ENCODE peak calls at places on chromosomes 3 and 15, in ten cellular contexts. D is left lung, M is bronchial epithelial cell, Q is left ventricle myocardium inferior, N is mesothelial cell of epicardium, I is GM12864, J is CD14-positive monocyte, E is lung, P is A549, L is progenitor cell of endocrine pancreas. O is an unnamed sample.

GRCh38 chr15:28885630-28886430 is at the start of gene APBA2:
- DNase-seq in I (no peak), Q (no peak), P (peak), N (no peak), L (peak), E (no peak), J (no peak), M (no peak), D (no peak), O (no peak)

GRCh38 chr3:137845666-137846065 is 81.6 kb downstream of the SOX14 start:
- DNase-seq in J (no peak), Q (no peak), L (no peak), M (no peak), I (no peak), P (no peak), N (no peak), D (no peak), E (no peak), O (no peak)

GRCh38 chr15:98914626-98915025 is 93.0 kb downstream of the PGPEP1L start:
- DNase-seq in I (no peak), N (no peak), Q (no peak), J (no peak), L (no peak), M (peak), E (no peak), D (no peak), P (no peak), O (no peak)

GRCh38 chr15:48717458-48717857 is 71.9 kb upstream of the FBN1 start:
- DNase-seq in L (no peak), D (no peak), P (no peak), I (no peak), N (no peak), J (no peak), M (peak), E (no peak), Q (no peak), O (no peak)

GRCh38 chr15:98650871-98651481 is 2.6 kb downstream of the IGF1R start:
- DNase-seq in Q (no peak), D (no peak), I (no peak), L (no peak), J (no peak), N (no peak), E (peak), M (no peak), P (no peak), O (no peak)

GRCh38 chr3:129602730-129603560 is 3.5 kb downstream of the PLXND1 start:
- DNase-seq in D (peak), P (peak), Q (peak), M (no peak), I (no peak), L (no peak), E (peak), N (no peak), J (no peak), O (no peak)

GRCh38 chr15:23565395-23566069 is at the start of gene MKRN3:
- DNase-seq in P (peak), E (no peak), M (no peak), N (no peak), D (no peak), J (no peak), L (no peak), Q (no peak), I (no peak), O (no peak)

GRCh38 chr3:85710490-85710889 is 751.7 kb downstream of the CADM2 start:
- DNase-seq in I (no peak), M (peak), E (no peak), J (no peak), D (no peak), N (no peak), Q (no peak), L (no peak), P (no peak), O (no peak)

GRCh38 chr3:32934150-32934742 is 17.2 kb upstream of the CCR4 start:
- DNase-seq in J (no peak), I (no peak), E (no peak), Q (no peak), P (no peak), M (peak), N (no peak), D (no peak), L (no peak), O (no peak)

GRCh38 chr15:73150831-73151230 is 98.6 kb downstream of the NEO1 start:
- DNase-seq in I (no peak), M (peak), D (no peak), J (no peak), L (no peak), Q (no peak), E (no peak), P (no peak), N (no peak), O (no peak)

GRCh38 chr3:33929813-33930212 is 131.4 kb downstream of the PDCD6IP start:
- DNase-seq in N (no peak), E (no peak), D (no peak), Q (no peak), I (no peak), L (no peak), M (no peak), P (no peak), J (no peak), O (no peak)

GRCh38 chr3:75180945-75181298 is 483.2 kb upstream of the FRG2C start:
- DNase-seq in J (no peak), D (no peak), N (no peak), Q (no peak), I (no peak), E (no peak), P (no peak), M (no peak), L (no peak), O (no peak)

GRCh38 chr3:31709005-31709404 is 176.3 kb downstream of the STT3B start:
- DNase-seq in D (no peak), M (no peak), Q (no peak), N (no peak), P (no peak), J (no peak), L (no peak), I (no peak), E (no peak), O (no peak)

GRCh38 chr3:13266005-13266404 is 154.1 kb downstream of the NUP210 start:
- DNase-seq in I (no peak), Q (no peak), N (no peak), E (no peak), D (no peak), L (no peak), J (no peak), P (no peak), M (no peak), O (no peak)

GRCh38 chr15:38652998-38653397 is 88.4 kb upstream of the RASGRP1 start:
- DNase-seq in I (no peak), N (no peak), E (no peak), P (no peak), Q (no peak), D (no peak), L (no peak), M (no peak), J (no peak), O (no peak)

GRCh38 chr3:5195605-5196004 is 8.1 kb downstream of the EDEM1 start:
- DNase-seq in D (peak), M (peak), E (peak), N (no peak), P (no peak), Q (no peak), J (peak), I (no peak), L (no peak), O (no peak)

GRCh38 chr3:100400424-100400781 is 486 bp downstream of the TOMM70 start:
- DNase-seq in D (peak), Q (no peak), M (peak), E (peak), N (no peak), I (peak), J (peak), L (peak), P (no peak), O (no peak)

GRCh38 chr3:129195731-129196256 is 12.1 kb upstream of the CNBP start:
- DNase-seq in E (peak), P (no peak), Q (peak), L (no peak), D (peak), M (peak), N (no peak), I (no peak), J (peak), O (no peak)

GRCh38 chr3:47491186-47491585 is 15.4 kb upstream of the SCAP start:
- DNase-seq in L (no peak), N (no peak), I (no peak), E (no peak), Q (no peak), D (no peak), M (no peak), P (no peak), J (no peak), O (no peak)

GRCh38 chr15:43280996-43281395 is 14.3 kb upstream of the TGM5 start:
- DNase-seq in I (no peak), M (no peak), N (no peak), Q (no peak), P (no peak), E (no peak), D (no peak), J (no peak), L (no peak), O (no peak)

GRCh38 chr15:37773111-37773860 is 161.2 kb upstream of the TMCO5A start:
- DNase-seq in N (no peak), Q (no peak), P (no peak), I (no peak), M (no peak), J (no peak), D (no peak), E (no peak), L (no peak), O (no peak)

GRCh38 chr3:53822331-53822741 is 23.9 kb downstream of the CHDH start:
- DNase-seq in D (no peak), Q (no peak), M (no peak), L (no peak), J (no peak), N (no peak), I (no peak), P (no peak), E (no peak), O (no peak)

GRCh38 chr3:196202516-196202970 is 8.7 kb downstream of the ZDHHC19 start:
- DNase-seq in L (no peak), M (no peak), J (peak), D (peak), Q (peak), E (peak), I (peak), P (no peak), N (no peak), O (no peak)

GRCh38 chr15:60255390-60255789 is 142.4 kb downstream of the ANXA2 start:
- DNase-seq in J (peak), E (no peak), P (no peak), I (peak), D (no peak), Q (no peak), M (peak), L (no peak), N (no peak), O (no peak)

GRCh38 chr3:155753038-155753647 is 8.3 kb upstream of the PLCH1 start:
- DNase-seq in L (no peak), J (no peak), E (no peak), D (no peak), Q (no peak), I (no peak), N (no peak), P (no peak), M (peak), O (no peak)

GRCh38 chr15:75815811-75816719 is 27.2 kb upstream of the UBE2Q2 start:
- DNase-seq in E (no peak), P (no peak), M (peak), I (no peak), J (no peak), L (no peak), N (no peak), D (no peak), Q (no peak), O (no peak)

GRCh38 chr3:100033184-100033583 is 81.1 kb downstream of the FILIP1L start:
- DNase-seq in Q (no peak), I (no peak), M (peak), E (no peak), N (no peak), P (no peak), J (no peak), D (peak), L (no peak), O (no peak)

GRCh38 chr3:47441796-47442551 is 33.8 kb downstream of the SCAP start:
- DNase-seq in E (no peak), P (no peak), I (no peak), L (no peak), D (no peak), Q (no peak), N (no peak), M (no peak), J (no peak), O (no peak)

GRCh38 chr3:64650710-64651109 is 37.1 kb downstream of the ADAMTS9 start:
- DNase-seq in M (peak), N (no peak), I (no peak), L (no peak), E (no peak), J (no peak), D (no peak), Q (no peak), P (no peak), O (no peak)

GRCh38 chr3:46019707-46020106 is 7.6 kb downstream of the XCR1 start:
- DNase-seq in L (no peak), N (no peak), J (no peak), E (no peak), D (no peak), Q (no peak), P (no peak), I (no peak), M (peak), O (no peak)

GRCh38 chr3:12303532-12303931 is 14.7 kb downstream of the PPARG start:
- DNase-seq in N (no peak), I (no peak), Q (no peak), J (peak), D (no peak), M (peak), P (peak), L (no peak), E (no peak), O (no peak)

GRCh38 chr3:24678021-24678420 is 183.4 kb upstream of the THRB start:
- DNase-seq in N (no peak), M (no peak), E (no peak), I (no peak), D (no peak), Q (no peak), J (no peak), L (no peak), P (no peak), O (no peak)

GRCh38 chr3:184620101-184620798 is 58.7 kb downstream of the EPHB3 start:
- DNase-seq in I (no peak), P (no peak), M (peak), D (no peak), N (no peak), E (no peak), J (peak), L (no peak), Q (no peak), O (no peak)

GRCh38 chr3:50610181-50610971 is 1.2 kb downstream of the CISH start:
- DNase-seq in E (no peak), D (peak), N (peak), M (no peak), Q (peak), I (no peak), J (no peak), L (no peak), P (no peak), O (peak)

GRCh38 chr3:142999881-143000280 is 1.5 kb upstream of the U2SURP start:
- DNase-seq in L (no peak), N (no peak), P (no peak), J (no peak), I (no peak), E (no peak), Q (no peak), M (no peak), D (no peak), O (no peak)

DNA sequence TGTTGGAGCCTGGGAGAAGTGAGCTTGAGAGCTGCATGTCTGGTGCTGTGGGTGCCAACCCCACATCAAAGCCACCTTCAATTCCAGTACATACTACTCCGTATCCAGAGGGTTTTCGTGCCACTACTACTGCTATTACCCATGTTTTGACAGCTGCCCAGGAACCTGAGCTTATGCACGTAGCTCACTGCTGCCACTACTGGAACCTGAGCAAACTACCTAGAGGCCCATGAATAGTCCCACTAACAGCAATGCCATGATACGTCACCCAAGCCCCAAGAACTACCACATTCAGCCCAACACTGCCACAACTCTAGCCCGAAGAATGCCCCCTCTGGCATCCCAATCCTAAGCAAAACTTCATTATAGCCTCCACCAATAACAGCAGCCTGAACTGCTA is 215.2 kb upstream of the BCHE start:
- DNase-seq in D (no peak), E (no peak), J (no peak), Q (no peak), L (no peak), P (no peak), I (no peak), N (no peak), M (no peak), O (no peak)
- TF ChIP-seq CTCF in D (no peak), E (no peak), J (no peak), Q (no peak), L (peak), P (no peak), I (no peak), N (no peak), M (no peak), O (no peak)

GRCh38 chr3:42880183-42880582 is 4.5 kb upstream of the CYP8B1 start:
- DNase-seq in J (no peak), E (no peak), M (no peak), L (no peak), I (no peak), D (no peak), N (no peak), Q (no peak), P (no peak), O (no peak)
- TF ChIP-seq CTCF in J (no peak), E (no peak), M (no peak), L (no peak), I (no peak), D (no peak), N (no peak), Q (no peak), P (no peak), O (no peak)

GRCh38 chr3:169215953-169216352 is 447.6 kb downstream of the MECOM start:
- DNase-seq in I (no peak), Q (no peak), P (no peak), M (no peak), D (no peak), E (no peak), N (no peak), J (no peak), L (no peak), O (no peak)

GRCh38 chr3:169215461-169215860 is 448.1 kb downstream of the MECOM start:
- DNase-seq in Q (no peak), L (no peak), M (no peak), P (no peak), I (no peak), E (no peak), N (no peak), D (no peak), J (no peak), O (no peak)

GRCh38 chr3:169218314-169218983 is 445.1 kb downstream of the MECOM start:
- DNase-seq in D (no peak), P (no peak), N (no peak), J (no peak), M (peak), L (no peak), I (no peak), Q (peak), E (peak), O (no peak)
- TF ChIP-seq CTCF in D (peak), P (no peak), N (peak), J (no peak), M (peak), L (peak), I (peak), Q (peak), E (peak), O (no peak)

GRCh38 chr15:91852741-91853500 is 587 bp upstream of the SLCO3A1 start:
- DNase-seq in Q (peak), P (peak), M (no peak), L (peak), D (peak), E (peak), N (no peak), J (peak), I (no peak), O (no peak)

GRCh38 chr15:91855684-91856553 is 2.4 kb downstream of the SLCO3A1 start:
- DNase-seq in M (peak), P (peak), E (peak), N (no peak), D (peak), L (peak), J (no peak), Q (no peak), I (no peak), O (no peak)

GRCh38 chr15:91855241-91855640 is 1.7 kb downstream of the SLCO3A1 start:
- DNase-seq in Q (no peak), N (no peak), D (no peak), M (no peak), P (no peak), I (no peak), L (no peak), J (no peak), E (no peak), O (no peak)

GRCh38 chr15:91853968-91854943 is 748 bp downstream of the SLCO3A1 start:
- DNase-seq in L (peak), I (no peak), N (no peak), M (peak), Q (peak), E (peak), J (peak), D (peak), P (peak), O (no peak)

GRCh38 chr15:91853501-91853967 is at the start of gene SLCO3A1:
- DNase-seq in M (no peak), I (no peak), L (peak), N (peak), J (peak), Q (peak), E (peak), D (peak), P (peak), O (no peak)
- TF ChIP-seq CTCF in M (no peak), I (no peak), L (no peak), N (no peak), J (no peak), Q (no peak), E (no peak), D (no peak), P (no peak), O (no peak)

DNA sequence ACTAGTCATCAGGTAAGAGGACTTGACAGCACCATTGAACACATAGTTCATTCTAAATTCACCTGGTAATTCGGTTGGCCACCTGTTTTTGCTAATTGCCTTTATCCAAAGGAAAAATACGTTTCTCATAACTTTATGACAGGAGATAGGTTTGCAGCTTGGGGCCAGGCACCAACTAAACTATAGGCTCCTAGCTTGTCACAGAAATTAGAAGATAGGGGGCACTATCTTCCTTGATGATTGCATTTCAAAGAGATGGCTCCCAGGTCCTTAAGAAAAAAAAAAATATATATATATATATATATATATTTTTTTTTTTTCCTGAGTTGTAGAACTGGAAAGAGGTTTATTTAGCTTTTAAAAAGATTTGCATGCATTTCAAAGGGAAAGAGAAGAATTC is 563.6 kb downstream of the NAALADL2 start:
- DNase-seq in E (no peak), L (no peak), D (no peak), I (no peak), M (peak), Q (no peak), N (no peak), P (no peak), J (no peak), O (no peak)
- TF ChIP-seq CTCF in E (no peak), L (no peak), D (no peak), I (no peak), M (no peak), Q (no peak), N (no peak), P (no peak), J (no peak), O (no peak)

GRCh38 chr15:90932660-90932991 is 277 bp upstream of the HDDC3 start:
- DNase-seq in Q (no peak), N (no peak), P (no peak), M (no peak), I (no peak), D (no peak), E (no peak), L (no peak), J (no peak), O (no peak)
- TF ChIP-seq CTCF in Q (no peak), N (no peak), P (peak), M (no peak), I (no peak), D (peak), E (no peak), L (no peak), J (peak), O (no peak)

DNA sequence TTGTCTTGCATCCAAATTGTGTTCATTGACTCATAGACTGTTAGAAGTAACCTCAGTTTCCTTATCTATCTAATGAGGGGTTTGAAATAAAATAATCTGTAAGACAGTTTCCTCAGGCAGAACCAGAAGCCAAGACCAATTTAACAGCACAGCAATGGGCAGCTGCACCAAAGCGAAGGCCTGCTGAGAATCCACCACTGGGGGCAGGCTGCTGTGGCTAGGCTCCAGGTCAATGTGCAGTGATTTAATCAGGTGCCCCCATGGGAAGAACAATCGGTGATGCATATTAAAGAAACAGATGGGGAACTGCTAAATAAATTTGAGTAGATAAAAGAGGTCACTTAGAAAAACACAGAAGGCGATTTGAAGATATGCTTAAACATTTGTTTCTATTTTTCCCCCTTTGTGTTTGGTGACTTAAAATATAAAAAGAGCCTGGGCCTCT is 28.0 kb upstream of the TMOD3 start:
- DNase-seq in E (no peak), P (peak), M (no peak), I (no peak), L (no peak), D (no peak), N (no peak), Q (peak), J (no peak), O (no peak)
- TF ChIP-seq CTCF in E (peak), P (peak), M (peak), I (peak), L (peak), D (peak), N (no peak), Q (peak), J (no peak), O (no peak)

GRCh38 chr3:10205461-10206165 is 40.9 kb downstream of the IRAK2 start:
- DNase-seq in E (no peak), I (no peak), M (peak), Q (no peak), L (no peak), D (no peak), N (no peak), J (peak), P (peak), O (no peak)
- TF ChIP-seq CTCF in E (no peak), I (no peak), M (no peak), Q (no peak), L (no peak), D (no peak), N (no peak), J (no peak), P (no peak), O (no peak)

GRCh38 chr3:98657429-98657828 is 64.0 kb upstream of the CPOX start:
- DNase-seq in Q (peak), M (peak), E (peak), D (peak), N (no peak), L (peak), J (no peak), P (peak), I (no peak), O (no peak)
- TF ChIP-seq CTCF in Q (peak), M (peak), E (peak), D (peak), N (no peak), L (peak), J (no peak), P (peak), I (peak), O (no peak)

O was measured in omental fat pad.